ENCODE peak calls at places on chromosome 7, in six cellular contexts. T is SK-N-SH; S is activated naive CD4-positive, alpha-beta T cell; M is amygdala; G is heart right ventricle; H is naive thymus-derived CD8-positive, alpha-beta T cell. B is an unnamed sample.

GRCh38 chr7:158588085-158588877 is 658 bp upstream of the PTPRN2 start:
- DNase-seq in T (no peak), S (no peak), M (no peak), G (no peak), H (no peak), B (peak; percentile 19)

GRCh38 chr7:129952164-129952652 is 552 bp downstream of the UBE2H start:
- DNase-seq in T (no peak), S (peak; percentile 8), M (peak; percentile 36), G (peak; percentile 49), H (peak; percentile 27), B (peak; percentile 27)

GRCh38 chr7:17069146-17069545 is 187.4 kb upstream of the AGR3 start:
- DNase-seq in T (no peak), S (no peak), M (no peak), G (no peak), H (no peak), B (no peak)

GRCh38 chr7:69903410-69903809 is 305.1 kb downstream of the AUTS2 start:
- DNase-seq in T (no peak), S (no peak), M (no peak), G (no peak), H (no peak), B (no peak)

GRCh38 chr7:36186841-36187240 is 33.8 kb downstream of the EEPD1 start:
- DNase-seq in T (no peak), S (no peak), M (no peak), G (no peak), H (no peak), B (no peak)

GRCh38 chr7:37853468-37853867 is 5.1 kb downstream of the NME8 start:
- DNase-seq in T (peak; percentile 32), S (no peak), M (no peak), G (no peak), H (no peak), B (peak; percentile 23)

GRCh38 chr7:134766779-134767566 is 12.5 kb upstream of the CALD1 start:
- DNase-seq in T (no peak), S (no peak), M (no peak), G (no peak), H (no peak), B (no peak)

GRCh38 chr7:44052771-44053365 is 8.4 kb downstream of the DBNL start:
- DNase-seq in T (no peak), S (no peak), M (no peak), G (no peak), H (no peak), B (no peak)

GRCh38 chr7:39838326-39838725 is 111.7 kb upstream of the CDK13 start:
- DNase-seq in T (no peak), S (no peak), M (no peak), G (no peak), H (no peak), B (no peak)

GRCh38 chr7:92834661-92835139 is 1.7 kb downstream of the CDK6 start:
- DNase-seq in T (peak; percentile 62), S (no peak), M (no peak), G (peak; percentile 20), H (peak; percentile 23), B (peak; percentile 24)

GRCh38 chr7:3197567-3198212 is 103.4 kb upstream of the SDK1 start:
- DNase-seq in T (no peak), S (no peak), M (no peak), G (no peak), H (no peak), B (no peak)

GRCh38 chr7:150978136-150978789 is at the start of gene KCNH2:
- DNase-seq in T (peak; percentile 99), S (peak; percentile 28), M (peak; percentile 20), G (peak; percentile 77), H (no peak), B (peak; percentile 89)

GRCh38 chr7:94848992-94849576 is 58.3 kb upstream of the PPP1R9A start:
- DNase-seq in T (no peak), S (no peak), M (no peak), G (no peak), H (no peak), B (no peak)

GRCh38 chr7:82210422-82211184 is 233.0 kb downstream of the CACNA2D1 start:
- DNase-seq in T (no peak), S (no peak), M (no peak), G (no peak), H (no peak), B (no peak)

GRCh38 chr7:55280031-55280454 is 85.1 kb upstream of the LANCL2 start:
- DNase-seq in T (peak; percentile 81), S (peak; percentile 25), M (peak; percentile 18), G (no peak), H (peak; percentile 52), B (peak; percentile 82)

GRCh38 chr7:101140746-101141382 is 13.4 kb upstream of the AP1S1 start:
- DNase-seq in T (no peak), S (no peak), M (no peak), G (no peak), H (no peak), B (no peak)

GRCh38 chr7:27178366-27178765 is 4.2 kb upstream of the HOXA10 start:
- DNase-seq in T (no peak), S (no peak), M (no peak), G (no peak), H (no peak), B (no peak)

GRCh38 chr7:14836571-14837189 is 65.9 kb downstream of the DGKB start:
- DNase-seq in T (no peak), S (no peak), M (no peak), G (peak; percentile 39), H (no peak), B (peak; percentile 72)

GRCh38 chr7:102453319-102453718 is 11.3 kb downstream of the ALKBH4 start:
- DNase-seq in T (no peak), S (no peak), M (no peak), G (no peak), H (no peak), B (no peak)

GRCh38 chr7:73972614-73973013 is 55.4 kb upstream of the ELN start:
- DNase-seq in T (no peak), S (no peak), M (no peak), G (no peak), H (no peak), B (no peak)

GRCh38 chr7:151012031-151012692 is 12.1 kb downstream of the ATG9B start:
- DNase-seq in T (no peak), S (no peak), M (no peak), G (no peak), H (no peak), B (no peak)

GRCh38 chr7:124655990-124656389 is 109.6 kb downstream of the GPR37 start:
- DNase-seq in T (no peak), S (no peak), M (no peak), G (no peak), H (no peak), B (no peak)

GRCh38 chr7:117673839-117674238 is 194.0 kb downstream of the CFTR start:
- DNase-seq in T (peak; percentile 5), S (no peak), M (no peak), G (no peak), H (no peak), B (no peak)

GRCh38 chr7:2866601-2867000 is 22.5 kb upstream of the GNA12 start:
- DNase-seq in T (no peak), S (no peak), M (no peak), G (no peak), H (no peak), B (no peak)

GRCh38 chr7:130486963-130487324 is 4.9 kb upstream of the MEST start:
- DNase-seq in T (no peak), S (no peak), M (no peak), G (no peak), H (no peak), B (no peak)

GRCh38 chr7:27753863-27754262 is 13.9 kb downstream of the TAX1BP1 start:
- DNase-seq in T (no peak), S (no peak), M (no peak), G (no peak), H (no peak), B (no peak)

GRCh38 chr7:38211486-38211885 is 33.4 kb downstream of the STARD3NL start:
- DNase-seq in T (no peak), S (no peak), M (no peak), G (no peak), H (no peak), B (no peak)

GRCh38 chr7:116802784-116803183 is 59.6 kb upstream of the CAPZA2 start:
- DNase-seq in T (peak; percentile 33), S (no peak), M (no peak), G (no peak), H (no peak), B (peak; percentile 40)

GRCh38 chr7:106999023-106999422 is 45.5 kb upstream of the PRKAR2B start:
- DNase-seq in T (no peak), S (no peak), M (no peak), G (no peak), H (no peak), B (no peak)

GRCh38 chr7:135428011-135428410 is 81.9 kb downstream of the CNOT4 start:
- DNase-seq in T (no peak), S (no peak), M (no peak), G (no peak), H (no peak), B (no peak)

GRCh38 chr7:22700559-22701002 is 26.4 kb upstream of the IL6 start:
- DNase-seq in T (no peak), S (no peak), M (no peak), G (no peak), H (no peak), B (no peak)

GRCh38 chr7:101172005-101172853 is 6.9 kb upstream of the VGF start:
- DNase-seq in T (peak; percentile 36), S (no peak), M (no peak), G (no peak), H (no peak), B (no peak)

GRCh38 chr7:31121641-31122040 is 69.5 kb downstream of the ADCYAP1R1 start:
- DNase-seq in T (no peak), S (no peak), M (no peak), G (no peak), H (no peak), B (no peak)

GRCh38 chr7:152462995-152463713 is 27.4 kb upstream of the KMT2C start:
- DNase-seq in T (no peak), S (no peak), M (no peak), G (no peak), H (peak; percentile 80), B (no peak)

GRCh38 chr7:34019431-34019830 is 114.1 kb downstream of the BMPER start:
- DNase-seq in T (no peak), S (no peak), M (no peak), G (no peak), H (no peak), B (no peak)

GRCh38 chr7:124662372-124662771 is 103.2 kb downstream of the GPR37 start:
- DNase-seq in T (no peak), S (no peak), M (no peak), G (no peak), H (no peak), B (no peak)

B was measured in BE2C.